ENCODE peak calls at places on chromosome 18, in five cellular contexts. F is brain microvascular endothelial cell, H is IMR-90, Y is heart right ventricle, J is psoas muscle. X is an unnamed sample.
A peak's percentile ranks its signal among the peaks of the same experiment; 100 is the strongest.

GRCh38 chr18:45837283-45838070 is 12.0 kb downstream of the SIGLEC15 start:
- DNase-seq in F (no peak), H (no peak), Y (peak; percentile 33), J (peak; percentile 73), X (no peak)

GRCh38 chr18:678482-679182 is 21.2 kb downstream of the TYMS start:
- DNase-seq in F (no peak), H (no peak), Y (no peak), J (no peak), X (no peak)

GRCh38 chr18:45321520-45321919 is 293.8 kb upstream of the SLC14A2 start:
- DNase-seq in F (no peak), H (no peak), Y (peak; percentile 27), J (peak; percentile 79), X (no peak)

GRCh38 chr18:54787616-54788015 is 40.7 kb upstream of the RAB27B start:
- DNase-seq in F (no peak), H (peak; percentile 17), Y (no peak), J (no peak), X (no peak)

GRCh38 chr18:57150828-57151227 is 3.9 kb downstream of the BOD1L2 start:
- DNase-seq in F (no peak), H (no peak), Y (peak; percentile 11), J (no peak), X (no peak)

GRCh38 chr18:1585881-1586488 is 681.3 kb downstream of the ADCYAP1 start:
- DNase-seq in F (peak; percentile 3), H (peak; percentile 3), Y (no peak), J (no peak), X (no peak)

GRCh38 chr18:21930177-21930576 is 189.6 kb downstream of the MIB1 start:
- DNase-seq in F (no peak), H (no peak), Y (no peak), J (no peak), X (no peak)

GRCh38 chr18:58222439-58223125 is 178.6 kb downstream of the NEDD4L start:
- DNase-seq in F (no peak), H (peak; percentile 33), Y (no peak), J (no peak), X (no peak)

GRCh38 chr18:63241739-63242138 is 77.8 kb downstream of the BCL2 start:
- DNase-seq in F (no peak), H (no peak), Y (no peak), J (no peak), X (no peak)

GRCh38 chr18:2612996-2613395 is 41.6 kb downstream of the NDC80 start:
- DNase-seq in F (no peak), H (no peak), Y (no peak), J (no peak), X (no peak)

DNA sequence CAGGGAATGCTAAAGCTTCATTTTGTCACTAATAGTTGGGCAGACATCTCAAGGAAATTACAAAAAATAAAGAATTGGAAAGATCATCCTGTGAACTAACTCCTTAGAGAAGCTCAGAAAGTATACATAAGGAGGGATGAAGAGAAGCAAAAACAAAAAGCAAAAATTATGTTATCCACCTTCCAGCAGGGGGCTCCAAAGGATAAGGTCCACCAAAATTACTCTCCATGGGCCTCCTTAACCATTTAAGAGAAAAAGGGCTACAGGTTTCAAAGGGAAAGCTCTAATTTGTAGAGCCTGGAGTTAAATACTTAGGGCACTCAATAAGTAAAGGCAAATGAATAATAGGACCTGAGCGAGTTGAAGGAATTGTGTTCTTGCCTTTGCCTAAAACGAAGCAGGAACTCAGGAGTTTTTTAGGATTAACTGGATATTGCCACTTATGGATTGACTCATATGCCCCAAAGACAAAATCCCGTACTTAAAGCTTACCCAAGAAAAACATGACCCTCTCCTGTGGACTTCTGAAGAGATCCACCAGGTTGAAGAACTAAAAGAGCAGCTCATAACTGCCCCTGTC is 1167.9 kb downstream of the DSC3 start:
- DNase-seq in F (no peak), H (peak; percentile 20), Y (no peak), J (no peak), X (no peak)
- TF ChIP-seq CTCF in F (peak; percentile 58), H (peak; percentile 57), Y (peak; percentile 47), J (peak; percentile 15), X (no peak)

GRCh38 chr18:51074605-51075004 is 44.6 kb downstream of the SMAD4 start:
- DNase-seq in F (no peak), H (no peak), Y (no peak), J (no peak), X (no peak)
- H3K36me3 ChIP-seq in F (peaks cover 8% of the 10 kb centered on the region), H (peaks cover 24% of the 10 kb centered on the region), Y (peaks cover 68% of the 10 kb centered on the region), J (peaks cover 43% of the 10 kb centered on the region), X (no peaks in the 10 kb centered on the region)

GRCh38 chr18:70291295-70291574 is 2.4 kb downstream of the SOCS6 start:
- DNase-seq in F (no peak), H (no peak), Y (no peak), J (no peak), X (no peak)

GRCh38 chr18:70294471-70295191 is 5.8 kb downstream of the SOCS6 start:
- DNase-seq in F (no peak), H (no peak), Y (no peak), J (no peak), X (no peak)

GRCh38 chr18:70290482-70291294 is 1.8 kb downstream of the SOCS6 start:
- DNase-seq in F (no peak), H (no peak), Y (no peak), J (no peak), X (no peak)

GRCh38 chr18:70293166-70293565 is 4.3 kb downstream of the SOCS6 start:
- DNase-seq in F (no peak), H (peak; percentile 22), Y (no peak), J (no peak), X (no peak)

GRCh38 chr18:70292628-70293027 is 3.8 kb downstream of the SOCS6 start:
- DNase-seq in F (no peak), H (no peak), Y (no peak), J (no peak), X (no peak)
- H3K27ac ChIP-seq in F (no peak overlapping the region), H (no peak overlapping the region), Y (peak overlapping the region; percentile 1), J (no peak overlapping the region), X (no peak overlapping the region)

DNA sequence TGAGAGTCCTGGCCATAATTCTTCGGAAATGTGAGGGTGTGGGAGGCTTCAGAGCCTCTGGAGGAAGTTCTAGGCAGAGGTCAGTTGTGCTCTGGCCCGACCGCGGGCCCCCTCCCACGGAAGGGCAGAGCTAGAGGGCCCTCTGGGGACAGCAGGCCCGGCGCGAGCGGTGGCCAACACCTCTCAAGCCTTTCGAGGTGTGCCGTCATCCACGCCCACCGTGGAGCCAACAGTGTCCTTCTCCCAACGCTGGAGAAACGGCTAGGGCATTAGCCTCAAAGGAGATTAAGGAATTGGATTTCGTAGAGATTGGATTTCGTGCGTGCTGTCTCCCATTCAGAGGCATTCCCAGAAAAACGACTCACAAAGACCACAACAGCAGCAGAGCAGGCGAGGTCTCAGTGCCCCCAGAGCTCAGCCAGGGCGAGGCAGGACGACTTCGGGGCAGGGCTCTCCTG is 2.1 kb upstream of the MTCL1 start:
- DNase-seq in F (no peak), H (no peak), Y (no peak), J (no peak), X (no peak)
- TF ChIP-seq CTCF in F (no peak), H (no peak), Y (no peak), J (no peak), X (no peak)